ENCODE peak calls at places on chromosomes 1 and 21, in ten cellular contexts. C is tibial artery, R is heart right ventricle, B is mucosa of descending colon, A is dorsolateral prefrontal cortex, K is OCI-LY7, Q is BJ, D is PC-3, V is RWPE2, G is lower lobe of right lung. Y is an unnamed sample.

GRCh38 chr1:244319283-244320132 is 132.2 kb downstream of the ADSS2 start:
- DNase-seq in C (no peak), R (no peak), B (no peak), A (no peak), K (peak), Q (peak), D (peak), V (no peak), G (no peak), Y (peak)

GRCh38 chr1:9891207-9891606 is 18.9 kb downstream of the CTNNBIP1 start:
- DNase-seq in C (no peak), R (no peak), B (peak), A (no peak), K (no peak), Q (no peak), D (peak), V (no peak), G (no peak), Y (no peak)

GRCh38 chr1:69657976-69658375 is 90.3 kb downstream of the LRRC7 start:
- DNase-seq in C (no peak), R (no peak), B (no peak), A (no peak), K (no peak), Q (no peak), D (no peak), V (no peak), G (no peak), Y (no peak)

GRCh38 chr1:38418195-38419030 is 371.8 kb upstream of the POU3F1 start:
- DNase-seq in C (no peak), R (no peak), B (no peak), A (no peak), K (no peak), Q (no peak), D (no peak), V (no peak), G (no peak), Y (no peak)

GRCh38 chr1:227946624-227947424 is 908 bp downstream of the WNT9A start:
- DNase-seq in C (peak), R (peak), B (peak), A (peak), K (no peak), Q (no peak), D (peak), V (peak), G (peak), Y (no peak)

GRCh38 chr1:183185941-183186490 is at the start of gene LAMC2:
- DNase-seq in C (no peak), R (no peak), B (peak), A (peak), K (no peak), Q (no peak), D (peak), V (peak), G (peak), Y (no peak)

GRCh38 chr1:54553781-54554313 is 5.8 kb downstream of the ACOT11 start:
- DNase-seq in C (no peak), R (no peak), B (no peak), A (no peak), K (no peak), Q (no peak), D (no peak), V (no peak), G (no peak), Y (no peak)

GRCh38 chr1:90671251-90671650 is 45.9 kb downstream of the BARHL2 start:
- DNase-seq in C (no peak), R (no peak), B (no peak), A (no peak), K (no peak), Q (no peak), D (no peak), V (no peak), G (no peak), Y (no peak)

GRCh38 chr21:32382108-32382601 is 10.7 kb downstream of the URB1 start:
- DNase-seq in C (no peak), R (no peak), B (no peak), A (no peak), K (no peak), Q (peak), D (peak), V (no peak), G (no peak), Y (peak)

GRCh38 chr21:39444406-39445145 is 1.0 kb downstream of the LCA5L start:
- DNase-seq in C (no peak), R (no peak), B (no peak), A (peak), K (peak), Q (no peak), D (peak), V (no peak), G (no peak), Y (no peak)

GRCh38 chr21:39451332-39452206 is at the start of gene SH3BGR:
- DNase-seq in C (peak), R (peak), B (no peak), A (peak), K (no peak), Q (no peak), D (peak), V (no peak), G (peak), Y (no peak)

GRCh38 chr21:39447264-39447663 is 1.7 kb upstream of the LCA5L start:
- DNase-seq in C (no peak), R (no peak), B (no peak), A (no peak), K (no peak), Q (no peak), D (no peak), V (no peak), G (no peak), Y (no peak)

GRCh38 chr21:39441502-39442475 is 3.8 kb downstream of the LCA5L start:
- DNase-seq in C (no peak), R (no peak), B (no peak), A (no peak), K (peak), Q (no peak), D (peak), V (no peak), G (no peak), Y (peak)

DNA sequence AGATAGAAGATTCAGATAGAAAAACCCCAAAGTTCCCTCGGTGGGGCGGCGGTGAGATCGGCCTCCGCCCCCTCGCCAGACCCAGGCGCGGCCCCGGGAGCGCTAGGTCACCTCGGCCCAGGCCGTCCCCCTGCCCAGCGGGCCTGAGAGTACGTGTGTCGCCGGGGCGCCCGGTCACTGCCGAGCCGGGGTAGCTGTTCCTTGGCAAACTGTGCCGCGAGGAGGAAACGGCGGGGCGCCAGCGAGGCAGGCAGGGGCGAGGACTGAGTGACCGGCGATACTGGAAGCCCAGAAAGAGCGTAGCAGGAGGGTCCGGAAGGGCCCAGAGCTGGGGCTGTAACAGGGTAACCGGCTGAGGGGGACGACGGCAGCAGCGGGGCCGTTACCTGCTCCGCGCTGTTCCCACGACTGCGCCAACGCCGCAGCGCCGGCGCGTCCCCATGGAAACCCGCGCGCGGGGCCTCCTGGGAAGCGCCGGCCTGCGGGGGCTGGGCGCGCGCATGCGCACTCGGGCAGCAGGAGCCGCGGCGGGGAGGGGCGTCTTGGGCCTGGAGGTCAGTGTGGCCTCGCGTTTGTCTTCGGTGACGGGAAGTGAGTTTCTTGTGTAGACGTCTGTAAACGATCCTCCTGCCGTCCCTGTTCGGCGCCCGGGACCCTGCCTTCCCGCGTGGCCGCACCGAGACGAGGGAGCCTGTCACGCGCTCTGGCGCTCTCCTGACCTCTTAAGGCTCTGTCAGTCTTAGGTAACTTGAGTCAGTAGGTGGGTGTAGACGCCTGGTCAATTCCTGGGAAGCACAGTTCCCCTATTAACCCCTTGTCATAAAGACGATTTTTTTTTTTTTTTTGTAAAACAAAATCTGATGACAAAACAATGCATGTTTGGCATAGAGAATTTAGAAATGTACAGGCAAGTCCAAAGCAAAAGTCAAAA is at the start of gene LCA5L:
- DNase-seq in C (peak), R (peak), B (peak), A (peak), K (peak), Q (peak), D (peak), V (peak), G (peak), Y (peak)
- TF ChIP-seq CTCF in C (no peak), R (no peak), B (no peak), A (no peak), K (peak), Q (peak), D (peak), V (peak), G (no peak), Y (peak)

DNA sequence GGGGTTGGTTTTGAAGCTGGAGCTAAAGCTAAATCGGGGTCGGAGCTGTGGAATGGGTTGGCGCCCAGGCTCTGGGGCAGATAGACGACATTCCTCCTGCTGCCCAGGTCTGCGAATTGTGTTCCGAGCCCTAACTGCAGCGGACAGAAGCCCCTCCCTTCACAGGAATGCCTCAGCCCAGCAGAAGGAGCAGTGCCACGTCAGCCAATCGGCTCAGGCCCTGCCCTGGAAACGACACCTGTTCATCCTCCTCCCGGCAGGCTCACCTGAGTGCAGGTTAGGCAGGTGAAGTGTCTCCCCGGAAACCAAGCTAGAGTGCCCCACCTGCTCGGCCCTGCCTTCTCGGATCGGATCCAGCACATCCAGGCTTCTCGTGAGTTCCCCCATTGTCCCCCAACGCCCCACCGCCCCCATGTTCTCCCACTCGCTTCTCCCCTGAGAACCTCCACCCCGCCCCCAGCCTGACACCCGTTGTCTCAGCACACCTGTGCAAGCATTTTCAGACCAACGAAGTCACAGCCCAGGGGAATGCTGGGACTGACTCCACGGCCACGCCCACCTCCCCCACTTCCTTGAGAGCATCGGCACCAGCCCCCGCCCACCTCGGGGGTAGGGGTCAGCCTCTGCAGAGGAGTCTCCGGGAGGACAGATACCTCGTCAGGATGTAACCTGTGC is 775 bp downstream of the TMEM125 start:
- DNase-seq in C (no peak), R (no peak), B (peak), A (no peak), K (peak), Q (no peak), D (peak), V (peak), G (peak), Y (no peak)
- H3K4me3 ChIP-seq in C (no peak), R (no peak), B (no peak), A (no peak), K (no peak), Q (no peak), D (peak), V (peak), G (peak), Y (no peak)

GRCh38 chr1:211532086-211532439 is 40.1 kb upstream of the RD3 start:
- DNase-seq in C (no peak), R (no peak), B (no peak), A (peak), K (no peak), Q (no peak), D (no peak), V (no peak), G (no peak), Y (no peak)

GRCh38 chr1:211537253-211537652 is 41.7 kb downstream of the SLC30A1 start:
- DNase-seq in C (no peak), R (no peak), B (no peak), A (no peak), K (no peak), Q (no peak), D (peak), V (no peak), G (no peak), Y (no peak)

GRCh38 chr1:211536606-211537005 is 42.4 kb downstream of the SLC30A1 start:
- DNase-seq in C (no peak), R (no peak), B (no peak), A (no peak), K (no peak), Q (no peak), D (no peak), V (no peak), G (no peak), Y (no peak)

GRCh38 chr1:211535338-211535737 is 43.4 kb upstream of the RD3 start:
- DNase-seq in C (no peak), R (no peak), B (no peak), A (no peak), K (no peak), Q (no peak), D (no peak), V (no peak), G (no peak), Y (no peak)

DNA sequence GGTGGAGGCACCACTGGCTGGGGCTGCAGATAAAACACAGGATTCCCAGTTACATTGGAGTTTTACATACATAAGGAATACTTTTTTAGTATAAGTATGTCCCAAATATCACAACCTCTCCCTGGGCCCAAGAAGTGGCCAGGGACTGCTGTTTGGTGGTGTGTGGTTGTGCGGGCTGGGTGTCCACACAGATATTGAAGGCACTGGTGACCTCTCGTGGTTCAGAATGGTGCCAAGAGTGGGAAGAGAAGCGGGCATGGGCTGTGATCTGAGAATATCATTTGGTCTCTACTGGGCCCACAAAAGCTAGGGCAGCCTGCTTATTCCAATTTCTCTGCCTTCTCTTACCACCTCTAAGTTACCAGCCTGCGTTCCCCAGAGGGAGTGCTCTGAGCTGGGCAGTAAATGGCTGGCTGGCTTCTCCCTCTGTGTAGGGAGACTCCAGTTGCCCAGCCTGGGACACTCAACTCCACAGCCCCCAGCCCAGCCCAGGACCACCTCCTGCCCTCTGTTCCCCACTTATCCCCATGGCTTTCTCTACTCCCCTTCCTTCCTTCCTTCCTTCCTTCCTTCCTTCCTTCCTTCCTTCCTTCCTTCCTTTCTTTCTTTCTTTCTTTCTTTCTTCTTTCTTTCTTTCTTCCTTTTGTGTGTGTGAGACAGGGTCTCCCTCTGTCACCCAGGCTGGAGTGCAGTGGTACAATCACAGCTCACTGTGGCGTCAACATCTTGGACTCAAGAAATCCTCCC is 42.8 kb upstream of the RD3 start:
- DNase-seq in C (no peak), R (no peak), B (no peak), A (no peak), K (no peak), Q (no peak), D (no peak), V (no peak), G (no peak), Y (no peak)
- TF ChIP-seq CTCF in C (no peak), R (no peak), B (no peak), A (no peak), K (no peak), Q (no peak), D (no peak), V (no peak), G (no peak), Y (no peak)

GRCh38 chr1:204218552-204218951 is 4.8 kb upstream of the GOLT1A start:
- DNase-seq in C (no peak), R (no peak), B (no peak), A (no peak), K (no peak), Q (no peak), D (no peak), V (no peak), G (no peak), Y (no peak)
- H3K4me3 ChIP-seq in C (no peak), R (no peak), B (no peak), A (no peak), K (no peak), Q (no peak), D (no peak), V (no peak), G (no peak), Y (no peak)

GRCh38 chr1:167126811-167127210 is 32.9 kb downstream of the STYXL2 start:
- DNase-seq in C (no peak), R (peak), B (no peak), A (peak), K (no peak), Q (no peak), D (no peak), V (no peak), G (no peak), Y (no peak)

GRCh38 chr1:167127236-167127635 is 33.4 kb downstream of the STYXL2 start:
- DNase-seq in C (no peak), R (no peak), B (no peak), A (no peak), K (no peak), Q (no peak), D (no peak), V (no peak), G (no peak), Y (no peak)

GRCh38 chr1:167127661-167128060 is 33.8 kb downstream of the STYXL2 start:
- DNase-seq in C (no peak), R (no peak), B (no peak), A (no peak), K (no peak), Q (no peak), D (no peak), V (no peak), G (no peak), Y (no peak)

GRCh38 chr1:167126317-167126716 is 32.4 kb downstream of the STYXL2 start:
- DNase-seq in C (no peak), R (no peak), B (no peak), A (no peak), K (no peak), Q (no peak), D (no peak), V (no peak), G (no peak), Y (no peak)

DNA sequence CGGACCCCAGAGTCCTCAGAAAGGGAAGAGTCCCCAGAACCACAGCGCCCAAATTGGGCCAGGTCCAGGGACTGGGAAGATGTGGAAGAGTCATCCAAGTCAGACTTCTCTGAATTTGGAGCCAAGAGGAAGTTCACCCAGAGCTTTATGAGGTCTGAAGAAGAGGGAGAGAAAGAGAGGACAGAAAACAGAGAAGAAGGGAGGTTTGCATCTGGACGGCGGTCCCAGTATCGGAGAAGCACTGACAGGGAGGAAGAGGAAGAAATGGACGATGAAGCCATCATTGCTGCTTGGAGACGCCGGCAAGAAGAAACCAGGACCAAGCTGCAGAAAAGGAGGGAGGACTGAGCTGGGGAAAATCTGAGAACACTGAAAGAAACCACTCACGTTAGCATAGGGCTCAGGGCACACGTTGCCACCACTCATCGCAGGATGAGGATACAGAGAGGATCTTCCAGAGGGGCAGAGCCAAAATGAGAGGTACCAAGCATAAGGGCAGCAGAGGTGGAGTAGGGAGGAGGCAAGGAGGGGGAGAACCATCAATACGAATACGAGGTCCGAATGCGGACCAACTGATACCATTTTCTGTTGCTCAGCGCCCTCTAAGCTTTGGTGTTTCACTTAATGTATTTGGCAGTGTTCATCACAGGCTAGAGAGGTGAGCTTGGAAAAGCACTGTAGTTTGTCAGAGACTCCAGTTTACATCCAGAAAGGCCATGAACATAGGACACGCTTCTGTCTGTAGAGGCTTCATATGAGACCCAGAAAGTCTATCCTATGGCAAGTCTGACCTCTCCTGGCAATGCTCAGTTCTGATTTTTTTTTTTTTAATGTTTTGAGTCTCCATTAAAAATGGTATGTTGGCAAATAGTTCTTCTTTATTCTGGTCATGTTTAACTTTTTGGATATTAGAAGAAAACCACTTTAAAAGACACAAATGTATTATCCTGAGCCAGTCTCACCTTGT is 34.7 kb downstream of the STYXL2 start:
- DNase-seq in C (no peak), R (no peak), B (no peak), A (no peak), K (no peak), Q (no peak), D (peak), V (no peak), G (no peak), Y (no peak)
- TF ChIP-seq CTCF in C (no peak), R (no peak), B (no peak), A (no peak), K (peak), Q (no peak), D (peak), V (peak), G (no peak), Y (no peak)

DNA sequence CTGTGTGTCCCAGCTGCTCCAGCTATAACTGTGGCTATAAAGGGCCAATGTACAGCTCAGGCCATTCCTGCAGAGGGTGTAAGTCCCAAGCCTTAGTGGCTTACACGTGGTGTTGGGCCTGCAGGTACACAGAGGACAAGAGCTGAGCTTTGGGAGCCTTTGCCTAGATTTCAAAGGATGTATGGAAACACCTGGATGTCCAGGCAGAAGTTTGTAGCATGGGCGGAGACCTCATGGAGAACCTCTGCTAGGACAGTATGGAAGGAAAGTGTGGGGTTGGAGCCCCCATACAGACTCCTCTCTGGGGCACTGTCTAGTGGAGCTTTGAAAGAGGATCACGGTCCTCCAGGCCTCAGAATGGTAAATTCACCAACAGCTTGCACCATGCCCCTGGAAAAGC is 113.9 kb downstream of the RGS21 start:
- DNase-seq in C (no peak), R (no peak), B (no peak), A (no peak), K (peak), Q (no peak), D (no peak), V (no peak), G (no peak), Y (no peak)
- H3K4me3 ChIP-seq in C (no peak), R (no peak), B (no peak), A (no peak), K (no peak), Q (no peak), D (no peak), V (no peak), G (no peak), Y (no peak)